ENCODE peak calls at places on chromosomes 2 and 18, in nine cellular contexts. One of them, this sample, is unnamed.

GRCh38 chr2:67604360-67604759 is 207.2 kb downstream of the ETAA1 start:
- DNase-seq in GM23338: peak
- DNase-seq in MM.1S: no peak
- DNase-seq in PC-3: no peak
- DNase-seq in hepatocyte: no peak
- DNase-seq in OCI-LY7: no peak
- DNase-seq in SK-N-SH: no peak
- DNase-seq in neural progenitor cell: no peak
- DNase-seq in GM23248: peak
- DNase-seq in this sample: no peak

GRCh38 chr2:71664161-71664560 is 210.8 kb downstream of the DYSF start:
- DNase-seq in SK-N-SH: no peak
- DNase-seq in hepatocyte: no peak
- DNase-seq in GM23248: no peak
- DNase-seq in PC-3: no peak
- DNase-seq in MM.1S: no peak
- DNase-seq in OCI-LY7: no peak
- DNase-seq in neural progenitor cell: no peak
- DNase-seq in GM23338: no peak
- DNase-seq in this sample: no peak

GRCh38 chr2:70122470-70122869 is 35.2 kb downstream of the PCBP1 start:
- DNase-seq in GM23338: no peak
- DNase-seq in neural progenitor cell: no peak
- DNase-seq in MM.1S: no peak
- DNase-seq in SK-N-SH: no peak
- DNase-seq in GM23248: no peak
- DNase-seq in OCI-LY7: no peak
- DNase-seq in hepatocyte: no peak
- DNase-seq in PC-3: no peak
- DNase-seq in this sample: no peak

GRCh38 chr2:138708682-138709241 is 71.4 kb downstream of the NXPH2 start:
- DNase-seq in GM23338: peak
- DNase-seq in OCI-LY7: no peak
- DNase-seq in PC-3: no peak
- DNase-seq in SK-N-SH: no peak
- DNase-seq in hepatocyte: no peak
- DNase-seq in MM.1S: no peak
- DNase-seq in GM23248: peak
- DNase-seq in neural progenitor cell: no peak
- DNase-seq in this sample: no peak

GRCh38 chr2:119438726-119439284 is 7.2 kb downstream of the TMEM37 start:
- DNase-seq in GM23338: no peak
- DNase-seq in GM23248: no peak
- DNase-seq in PC-3: no peak
- DNase-seq in OCI-LY7: no peak
- DNase-seq in hepatocyte: no peak
- DNase-seq in MM.1S: no peak
- DNase-seq in neural progenitor cell: no peak
- DNase-seq in SK-N-SH: no peak
- DNase-seq in this sample: no peak

GRCh38 chr2:151262629-151263028 is 966 bp upstream of the RBM43 start:
- DNase-seq in GM23338: peak
- DNase-seq in OCI-LY7: no peak
- DNase-seq in SK-N-SH: no peak
- DNase-seq in hepatocyte: no peak
- DNase-seq in neural progenitor cell: no peak
- DNase-seq in PC-3: no peak
- DNase-seq in GM23248: no peak
- DNase-seq in MM.1S: no peak
- DNase-seq in this sample: no peak

GRCh38 chr18:8965398-8965797 is 137.1 kb upstream of the NDUFV2 start:
- DNase-seq in GM23248: no peak
- DNase-seq in MM.1S: no peak
- DNase-seq in PC-3: no peak
- DNase-seq in SK-N-SH: no peak
- DNase-seq in OCI-LY7: no peak
- DNase-seq in hepatocyte: no peak
- DNase-seq in neural progenitor cell: no peak
- DNase-seq in GM23338: no peak
- DNase-seq in this sample: no peak

GRCh38 chr2:95670167-95670566 is 78.4 kb downstream of the TRIM43 start:
- DNase-seq in GM23248: peak
- DNase-seq in neural progenitor cell: no peak
- DNase-seq in OCI-LY7: no peak
- DNase-seq in SK-N-SH: no peak
- DNase-seq in PC-3: peak
- DNase-seq in GM23338: no peak
- DNase-seq in MM.1S: no peak
- DNase-seq in hepatocyte: no peak
- DNase-seq in this sample: no peak

GRCh38 chr2:101151141-101151858 is at the start of gene TBC1D8:
- DNase-seq in neural progenitor cell: peak
- DNase-seq in GM23248: peak
- DNase-seq in MM.1S: peak
- DNase-seq in OCI-LY7: peak
- DNase-seq in hepatocyte: peak
- DNase-seq in GM23338: peak
- DNase-seq in SK-N-SH: peak
- DNase-seq in PC-3: peak
- DNase-seq in this sample: peak

GRCh38 chr2:101152195-101153076 is 1.3 kb upstream of the TBC1D8 start:
- DNase-seq in SK-N-SH: peak
- DNase-seq in GM23248: peak
- DNase-seq in hepatocyte: peak
- DNase-seq in MM.1S: peak
- DNase-seq in GM23338: peak
- DNase-seq in PC-3: peak
- DNase-seq in OCI-LY7: peak
- DNase-seq in neural progenitor cell: peak
- DNase-seq in this sample: peak

GRCh38 chr2:101151859-101152194 is 645 bp upstream of the TBC1D8 start:
- DNase-seq in GM23248: no peak
- DNase-seq in SK-N-SH: no peak
- DNase-seq in MM.1S: no peak
- DNase-seq in GM23338: no peak
- DNase-seq in hepatocyte: no peak
- DNase-seq in neural progenitor cell: peak
- DNase-seq in OCI-LY7: no peak
- DNase-seq in PC-3: peak
- DNase-seq in this sample: no peak

GRCh38 chr2:101153811-101154210 is 2.6 kb upstream of the TBC1D8 start:
- DNase-seq in PC-3: no peak
- DNase-seq in GM23338: no peak
- DNase-seq in hepatocyte: no peak
- DNase-seq in neural progenitor cell: no peak
- DNase-seq in GM23248: no peak
- DNase-seq in MM.1S: no peak
- DNase-seq in SK-N-SH: no peak
- DNase-seq in OCI-LY7: no peak
- DNase-seq in this sample: no peak

DNA sequence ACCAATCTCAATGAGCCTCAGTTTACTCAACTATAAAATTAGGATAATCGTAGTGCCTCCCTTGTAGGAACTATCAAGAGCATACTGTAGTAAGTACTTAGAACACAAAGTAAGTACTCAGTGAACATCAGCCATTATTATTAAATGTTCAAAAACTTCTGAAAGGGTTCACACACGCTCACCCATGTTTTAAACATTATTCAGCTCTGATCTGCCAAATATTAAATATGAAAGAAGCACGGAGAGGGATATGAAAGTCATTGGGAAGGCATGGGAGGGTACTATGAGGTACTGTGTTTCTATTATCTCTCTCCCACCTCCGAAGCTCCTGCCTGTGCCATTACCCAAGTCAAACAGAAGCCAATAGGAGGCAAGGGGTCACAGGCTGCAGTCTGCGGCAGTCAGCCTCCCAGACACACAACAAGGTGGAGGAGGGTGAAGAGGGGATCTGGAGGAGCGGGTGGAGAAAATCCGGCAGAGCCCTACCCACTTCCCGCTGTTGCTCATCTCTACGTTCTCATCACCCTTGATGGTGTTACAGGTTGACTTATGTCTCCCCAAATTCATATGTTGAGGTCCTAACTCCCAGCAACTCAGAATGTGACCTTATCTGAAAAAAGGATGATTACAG is 2.0 kb upstream of the TBC1D8 start:
- DNase-seq in OCI-LY7: no peak
- DNase-seq in SK-N-SH: no peak
- DNase-seq in PC-3: no peak
- DNase-seq in MM.1S: no peak
- DNase-seq in GM23338: peak
- DNase-seq in neural progenitor cell: no peak
- DNase-seq in hepatocyte: no peak
- DNase-seq in GM23248: no peak
- DNase-seq in this sample: no peak
- TF ChIP-seq EZH2phosphoT487 in OCI-LY7: no peak
- TF ChIP-seq EZH2phosphoT487 in SK-N-SH: no peak
- TF ChIP-seq EZH2phosphoT487 in PC-3: no peak
- TF ChIP-seq EZH2phosphoT487 in MM.1S: no peak
- TF ChIP-seq EZH2phosphoT487 in GM23338: no peak
- TF ChIP-seq EZH2phosphoT487 in neural progenitor cell: no peak
- TF ChIP-seq EZH2phosphoT487 in hepatocyte: no peak
- TF ChIP-seq EZH2phosphoT487 in GM23248: no peak
- TF ChIP-seq EZH2phosphoT487 in this sample: no peak

GRCh38 chr2:101843048-101843447 is 145.5 kb downstream of the MAP4K4 start:
- DNase-seq in GM23338: no peak
- DNase-seq in hepatocyte: no peak
- DNase-seq in GM23248: peak
- DNase-seq in SK-N-SH: no peak
- DNase-seq in neural progenitor cell: no peak
- DNase-seq in PC-3: peak
- DNase-seq in MM.1S: no peak
- DNase-seq in OCI-LY7: no peak
- DNase-seq in this sample: no peak
- TF ChIP-seq EZH2phosphoT487 in GM23338: no peak
- TF ChIP-seq EZH2phosphoT487 in hepatocyte: no peak
- TF ChIP-seq EZH2phosphoT487 in GM23248: no peak
- TF ChIP-seq EZH2phosphoT487 in SK-N-SH: no peak
- TF ChIP-seq EZH2phosphoT487 in neural progenitor cell: no peak
- TF ChIP-seq EZH2phosphoT487 in PC-3: no peak
- TF ChIP-seq EZH2phosphoT487 in MM.1S: no peak
- TF ChIP-seq EZH2phosphoT487 in OCI-LY7: no peak
- TF ChIP-seq EZH2phosphoT487 in this sample: no peak

GRCh38 chr18:79875531-79875919 is 75.9 kb downstream of the SLC66A2 start:
- DNase-seq in SK-N-SH: no peak
- DNase-seq in GM23248: no peak
- DNase-seq in GM23338: no peak
- DNase-seq in PC-3: no peak
- DNase-seq in hepatocyte: no peak
- DNase-seq in OCI-LY7: no peak
- DNase-seq in neural progenitor cell: no peak
- DNase-seq in MM.1S: no peak
- DNase-seq in this sample: no peak

GRCh38 chr18:79873449-79874110 is 75.8 kb downstream of the KCNG2 start:
- DNase-seq in hepatocyte: no peak
- DNase-seq in PC-3: no peak
- DNase-seq in GM23248: no peak
- DNase-seq in MM.1S: no peak
- DNase-seq in OCI-LY7: no peak
- DNase-seq in GM23338: no peak
- DNase-seq in neural progenitor cell: no peak
- DNase-seq in SK-N-SH: no peak
- DNase-seq in this sample: no peak

GRCh38 chr18:79876497-79876896 is 75.0 kb downstream of the SLC66A2 start:
- DNase-seq in MM.1S: no peak
- DNase-seq in neural progenitor cell: no peak
- DNase-seq in PC-3: peak
- DNase-seq in hepatocyte: no peak
- DNase-seq in SK-N-SH: peak
- DNase-seq in OCI-LY7: no peak
- DNase-seq in GM23248: no peak
- DNase-seq in GM23338: no peak
- DNase-seq in this sample: no peak

GRCh38 chr18:79875931-79876461 is 75.5 kb downstream of the SLC66A2 start:
- DNase-seq in MM.1S: no peak
- DNase-seq in hepatocyte: no peak
- DNase-seq in OCI-LY7: no peak
- DNase-seq in GM23338: no peak
- DNase-seq in GM23248: no peak
- DNase-seq in PC-3: no peak
- DNase-seq in SK-N-SH: no peak
- DNase-seq in neural progenitor cell: no peak
- DNase-seq in this sample: no peak

GRCh38 chr18:79874553-79875530 is 76.6 kb downstream of the SLC66A2 start:
- DNase-seq in MM.1S: no peak
- DNase-seq in hepatocyte: no peak
- DNase-seq in SK-N-SH: no peak
- DNase-seq in PC-3: no peak
- DNase-seq in GM23248: no peak
- DNase-seq in neural progenitor cell: no peak
- DNase-seq in OCI-LY7: no peak
- DNase-seq in GM23338: no peak
- DNase-seq in this sample: no peak
- TF ChIP-seq EZH2phosphoT487 in MM.1S: no peak
- TF ChIP-seq EZH2phosphoT487 in hepatocyte: no peak
- TF ChIP-seq EZH2phosphoT487 in SK-N-SH: no peak
- TF ChIP-seq EZH2phosphoT487 in PC-3: no peak
- TF ChIP-seq EZH2phosphoT487 in GM23248: no peak
- TF ChIP-seq EZH2phosphoT487 in neural progenitor cell: no peak
- TF ChIP-seq EZH2phosphoT487 in OCI-LY7: no peak
- TF ChIP-seq EZH2phosphoT487 in GM23338: no peak
- TF ChIP-seq EZH2phosphoT487 in this sample: no peak

GRCh38 chr2:178296394-178297090 is 102.2 kb downstream of the OSBPL6 start:
- DNase-seq in OCI-LY7: no peak
- DNase-seq in PC-3: no peak
- DNase-seq in GM23338: no peak
- DNase-seq in hepatocyte: no peak
- DNase-seq in GM23248: peak
- DNase-seq in SK-N-SH: no peak
- DNase-seq in neural progenitor cell: no peak
- DNase-seq in MM.1S: no peak
- DNase-seq in this sample: no peak

GRCh38 chr2:178295911-178296310 is 101.6 kb downstream of the OSBPL6 start:
- DNase-seq in neural progenitor cell: no peak
- DNase-seq in GM23248: no peak
- DNase-seq in GM23338: no peak
- DNase-seq in PC-3: no peak
- DNase-seq in hepatocyte: no peak
- DNase-seq in OCI-LY7: no peak
- DNase-seq in MM.1S: no peak
- DNase-seq in SK-N-SH: no peak
- DNase-seq in this sample: no peak

GRCh38 chr2:178295115-178295514 is 100.8 kb downstream of the OSBPL6 start:
- DNase-seq in hepatocyte: peak
- DNase-seq in GM23248: no peak
- DNase-seq in SK-N-SH: no peak
- DNase-seq in OCI-LY7: no peak
- DNase-seq in GM23338: no peak
- DNase-seq in PC-3: no peak
- DNase-seq in neural progenitor cell: no peak
- DNase-seq in MM.1S: no peak
- DNase-seq in this sample: no peak

GRCh38 chr2:178291703-178292102 is 97.4 kb downstream of the OSBPL6 start:
- DNase-seq in GM23338: no peak
- DNase-seq in OCI-LY7: no peak
- DNase-seq in GM23248: no peak
- DNase-seq in PC-3: no peak
- DNase-seq in neural progenitor cell: no peak
- DNase-seq in MM.1S: no peak
- DNase-seq in SK-N-SH: no peak
- DNase-seq in hepatocyte: no peak
- DNase-seq in this sample: no peak

DNA sequence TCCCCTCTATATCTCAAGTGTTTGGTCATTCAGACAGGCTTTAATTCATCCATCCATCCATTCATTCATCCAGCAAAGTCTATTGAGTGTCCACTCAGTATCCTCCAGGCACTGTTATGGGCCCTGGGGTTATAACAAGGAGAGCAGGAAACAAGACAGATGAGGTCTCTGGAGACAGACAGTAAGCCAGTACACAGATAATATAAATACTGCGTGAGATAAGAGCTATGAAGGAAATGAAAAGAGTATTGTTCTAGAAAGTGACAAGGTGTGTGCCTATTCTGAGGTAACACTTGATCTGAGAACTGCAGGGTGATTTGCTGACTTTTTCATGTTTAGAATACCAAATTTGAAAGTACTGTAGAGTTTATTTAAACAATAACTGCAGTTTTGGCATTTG is 98.3 kb downstream of the OSBPL6 start:
- DNase-seq in hepatocyte: no peak
- DNase-seq in MM.1S: no peak
- DNase-seq in SK-N-SH: no peak
- DNase-seq in GM23338: no peak
- DNase-seq in PC-3: no peak
- DNase-seq in neural progenitor cell: no peak
- DNase-seq in GM23248: no peak
- DNase-seq in OCI-LY7: no peak
- DNase-seq in this sample: no peak
- TF ChIP-seq EZH2phosphoT487 in hepatocyte: no peak
- TF ChIP-seq EZH2phosphoT487 in MM.1S: no peak
- TF ChIP-seq EZH2phosphoT487 in SK-N-SH: no peak
- TF ChIP-seq EZH2phosphoT487 in GM23338: no peak
- TF ChIP-seq EZH2phosphoT487 in PC-3: no peak
- TF ChIP-seq EZH2phosphoT487 in neural progenitor cell: no peak
- TF ChIP-seq EZH2phosphoT487 in GM23248: no peak
- TF ChIP-seq EZH2phosphoT487 in OCI-LY7: no peak
- TF ChIP-seq EZH2phosphoT487 in this sample: no peak